ENCODE peak calls at places on chromosomes 5 and 9, in ten cellular contexts. One of them, this sample, is unnamed.

GRCh38 chr9:75912951-75913350 is 22.5 kb downstream of the PCSK5 start:
- DNase-seq in hepatocyte: no peak
- DNase-seq in NCI-H774: no peak
- DNase-seq in HS-5: no peak
- DNase-seq in stimulated activated CD8-positive, alpha-beta memory T cell treated with anti-CD3 and anti-CD28 coated beads, Interleukin-7, amount 100 ng/mL, for 24 hours: no peak
- DNase-seq in GM20000: no peak
- DNase-seq in stimulated activated CD4-positive, alpha-beta T cell treated with anti-CD3 and anti-CD28 coated beads, Interleukin-15, amount 100 ng/mL, for 24 hours: no peak
- DNase-seq in substantia nigra: no peak
- DNase-seq in KG1: no peak
- DNase-seq in Caki2: peak; percentile 59
- DNase-seq in this sample: no peak

GRCh38 chr5:11182441-11183080 is 421.5 kb upstream of the DAP start:
- DNase-seq in GM20000: peak; percentile 30
- DNase-seq in KG1: no peak
- DNase-seq in substantia nigra: no peak
- DNase-seq in HS-5: peak; percentile 39
- DNase-seq in hepatocyte: peak; percentile 60
- DNase-seq in Caki2: peak; percentile 28
- DNase-seq in stimulated activated CD8-positive, alpha-beta memory T cell treated with anti-CD3 and anti-CD28 coated beads, Interleukin-7, amount 100 ng/mL, for 24 hours: no peak
- DNase-seq in NCI-H774: peak; percentile 6
- DNase-seq in stimulated activated CD4-positive, alpha-beta T cell treated with anti-CD3 and anti-CD28 coated beads, Interleukin-15, amount 100 ng/mL, for 24 hours: no peak
- DNase-seq in this sample: peak; percentile 51

GRCh38 chr5:90386099-90386710 is 23.4 kb downstream of the CETN3 start:
- DNase-seq in NCI-H774: no peak
- DNase-seq in stimulated activated CD4-positive, alpha-beta T cell treated with anti-CD3 and anti-CD28 coated beads, Interleukin-15, amount 100 ng/mL, for 24 hours: no peak
- DNase-seq in stimulated activated CD8-positive, alpha-beta memory T cell treated with anti-CD3 and anti-CD28 coated beads, Interleukin-7, amount 100 ng/mL, for 24 hours: no peak
- DNase-seq in Caki2: no peak
- DNase-seq in GM20000: peak; percentile 6
- DNase-seq in KG1: no peak
- DNase-seq in HS-5: no peak
- DNase-seq in substantia nigra: no peak
- DNase-seq in hepatocyte: peak; percentile 28
- DNase-seq in this sample: peak; percentile 44

GRCh38 chr5:170467000-170467707 is 36.7 kb upstream of the KCNIP1 start:
- DNase-seq in KG1: peak; percentile 71
- DNase-seq in hepatocyte: peak; percentile 46
- DNase-seq in GM20000: no peak
- DNase-seq in Caki2: peak; percentile 69
- DNase-seq in stimulated activated CD4-positive, alpha-beta T cell treated with anti-CD3 and anti-CD28 coated beads, Interleukin-15, amount 100 ng/mL, for 24 hours: peak; percentile 73
- DNase-seq in HS-5: peak; percentile 95
- DNase-seq in stimulated activated CD8-positive, alpha-beta memory T cell treated with anti-CD3 and anti-CD28 coated beads, Interleukin-7, amount 100 ng/mL, for 24 hours: peak; percentile 12
- DNase-seq in substantia nigra: no peak
- DNase-seq in NCI-H774: no peak
- DNase-seq in this sample: peak; percentile 11

GRCh38 chr5:169029087-169029486 is 271.9 kb downstream of the SLIT3 start:
- DNase-seq in hepatocyte: no peak
- DNase-seq in Caki2: no peak
- DNase-seq in stimulated activated CD8-positive, alpha-beta memory T cell treated with anti-CD3 and anti-CD28 coated beads, Interleukin-7, amount 100 ng/mL, for 24 hours: no peak
- DNase-seq in KG1: no peak
- DNase-seq in NCI-H774: no peak
- DNase-seq in GM20000: no peak
- DNase-seq in substantia nigra: no peak
- DNase-seq in stimulated activated CD4-positive, alpha-beta T cell treated with anti-CD3 and anti-CD28 coated beads, Interleukin-15, amount 100 ng/mL, for 24 hours: no peak
- DNase-seq in HS-5: no peak
- DNase-seq in this sample: no peak

GRCh38 chr9:124217839-124218437 is 39.8 kb upstream of the NEK6 start:
- DNase-seq in HS-5: no peak
- DNase-seq in substantia nigra: no peak
- DNase-seq in GM20000: no peak
- DNase-seq in stimulated activated CD8-positive, alpha-beta memory T cell treated with anti-CD3 and anti-CD28 coated beads, Interleukin-7, amount 100 ng/mL, for 24 hours: no peak
- DNase-seq in NCI-H774: no peak
- DNase-seq in Caki2: no peak
- DNase-seq in stimulated activated CD4-positive, alpha-beta T cell treated with anti-CD3 and anti-CD28 coated beads, Interleukin-15, amount 100 ng/mL, for 24 hours: no peak
- DNase-seq in hepatocyte: no peak
- DNase-seq in KG1: no peak
- DNase-seq in this sample: peak; percentile 83

GRCh38 chr9:98989036-98990000 is 45.6 kb downstream of the COL15A1 start:
- DNase-seq in KG1: no peak
- DNase-seq in HS-5: peak; percentile 99
- DNase-seq in stimulated activated CD8-positive, alpha-beta memory T cell treated with anti-CD3 and anti-CD28 coated beads, Interleukin-7, amount 100 ng/mL, for 24 hours: no peak
- DNase-seq in substantia nigra: no peak
- DNase-seq in GM20000: no peak
- DNase-seq in stimulated activated CD4-positive, alpha-beta T cell treated with anti-CD3 and anti-CD28 coated beads, Interleukin-15, amount 100 ng/mL, for 24 hours: no peak
- DNase-seq in NCI-H774: no peak
- DNase-seq in hepatocyte: peak; percentile 71
- DNase-seq in Caki2: peak; percentile 95
- DNase-seq in this sample: peak; percentile 28

GRCh38 chr9:97723819-97724218 is 26.7 kb upstream of the XPA start:
- DNase-seq in NCI-H774: no peak
- DNase-seq in stimulated activated CD8-positive, alpha-beta memory T cell treated with anti-CD3 and anti-CD28 coated beads, Interleukin-7, amount 100 ng/mL, for 24 hours: no peak
- DNase-seq in substantia nigra: no peak
- DNase-seq in GM20000: no peak
- DNase-seq in KG1: no peak
- DNase-seq in stimulated activated CD4-positive, alpha-beta T cell treated with anti-CD3 and anti-CD28 coated beads, Interleukin-15, amount 100 ng/mL, for 24 hours: no peak
- DNase-seq in HS-5: no peak
- DNase-seq in Caki2: no peak
- DNase-seq in hepatocyte: no peak
- DNase-seq in this sample: no peak

GRCh38 chr5:1409386-1410110 is 35.7 kb downstream of the SLC6A3 start:
- DNase-seq in HS-5: no peak
- DNase-seq in hepatocyte: peak; percentile 51
- DNase-seq in stimulated activated CD8-positive, alpha-beta memory T cell treated with anti-CD3 and anti-CD28 coated beads, Interleukin-7, amount 100 ng/mL, for 24 hours: no peak
- DNase-seq in stimulated activated CD4-positive, alpha-beta T cell treated with anti-CD3 and anti-CD28 coated beads, Interleukin-15, amount 100 ng/mL, for 24 hours: no peak
- DNase-seq in GM20000: peak; percentile 67
- DNase-seq in substantia nigra: no peak
- DNase-seq in NCI-H774: no peak
- DNase-seq in Caki2: no peak
- DNase-seq in KG1: no peak
- DNase-seq in this sample: peak; percentile 23

This sample was measured in GM12865.